ENCODE peak calls at places on chromosomes 1 and 21, in four cellular contexts. O is tibial artery; S is CD8-positive, alpha-beta T cell; K is thoracic aorta. I is an unnamed sample.

GRCh38 chr1:3440711-3441389 is 13.6 kb upstream of the ARHGEF16 start:
- DNase-seq in O (no peak), S (no peak), K (no peak), I (no peak)

GRCh38 chr21:13937236-13937635 is 273.5 kb downstream of the LIPI start:
- DNase-seq in O (no peak), S (no peak), K (no peak), I (no peak)

GRCh38 chr21:42187976-42188653 is 30.8 kb upstream of the ABCG1 start:
- DNase-seq in O (no peak), S (peak; percentile 58), K (no peak), I (no peak)

GRCh38 chr21:8993943-8994639 is 1527.3 kb upstream of the TPTE start:
- DNase-seq in O (no peak), S (no peak), K (no peak), I (no peak)

GRCh38 chr1:207040181-207040533 is 7.6 kb upstream of the C1orf116 start:
- DNase-seq in O (no peak), S (no peak), K (no peak), I (no peak)

GRCh38 chr1:179823693-179824092 is 53.9 kb downstream of the TOR1AIP2 start:
- DNase-seq in O (no peak), S (no peak), K (no peak), I (no peak)

GRCh38 chr1:88549536-88549935 is 134.5 kb upstream of the PKN2 start:
- DNase-seq in O (no peak), S (no peak), K (no peak), I (no peak)

GRCh38 chr21:44401386-44402160 is 48.2 kb downstream of the TRPM2 start:
- DNase-seq in O (no peak), S (no peak), K (no peak), I (no peak)

GRCh38 chr1:101079341-101079740 is 53.8 kb upstream of the DPH5 start:
- DNase-seq in O (no peak), S (no peak), K (no peak), I (no peak)

GRCh38 chr1:209041936-209042335 is 541.6 kb upstream of the CAMK1G start:
- DNase-seq in O (no peak), S (no peak), K (no peak), I (no peak)

GRCh38 chr1:154104433-154105082 is 50.3 kb downstream of the NUP210L start:
- DNase-seq in O (no peak), S (no peak), K (no peak), I (no peak)
- TF ChIP-seq CTCF in O (no peak), S (no peak), K (no peak), I (peak; percentile 9)

GRCh38 chr1:93722081-93723031 is 40.7 kb upstream of the BCAR3 start:
- DNase-seq in O (peak; percentile 79), S (no peak), K (no peak), I (no peak)
- TF ChIP-seq CTCF in O (peak; percentile 14), S (no peak), K (peak; percentile 14), I (peak; percentile 20)

GRCh38 chr1:43986712-43987111 is 4.7 kb upstream of the CCDC24 start:
- DNase-seq in O (no peak), S (no peak), K (no peak), I (no peak)
- TF ChIP-seq CTCF in O (no peak), S (no peak), K (no peak), I (no peak)

GRCh38 chr1:55310517-55310927 is 95.4 kb upstream of the USP24 start:
- DNase-seq in O (no peak), S (no peak), K (peak; percentile 12), I (no peak)
- TF ChIP-seq CTCF in O (no peak), S (no peak), K (no peak), I (no peak)

DNA sequence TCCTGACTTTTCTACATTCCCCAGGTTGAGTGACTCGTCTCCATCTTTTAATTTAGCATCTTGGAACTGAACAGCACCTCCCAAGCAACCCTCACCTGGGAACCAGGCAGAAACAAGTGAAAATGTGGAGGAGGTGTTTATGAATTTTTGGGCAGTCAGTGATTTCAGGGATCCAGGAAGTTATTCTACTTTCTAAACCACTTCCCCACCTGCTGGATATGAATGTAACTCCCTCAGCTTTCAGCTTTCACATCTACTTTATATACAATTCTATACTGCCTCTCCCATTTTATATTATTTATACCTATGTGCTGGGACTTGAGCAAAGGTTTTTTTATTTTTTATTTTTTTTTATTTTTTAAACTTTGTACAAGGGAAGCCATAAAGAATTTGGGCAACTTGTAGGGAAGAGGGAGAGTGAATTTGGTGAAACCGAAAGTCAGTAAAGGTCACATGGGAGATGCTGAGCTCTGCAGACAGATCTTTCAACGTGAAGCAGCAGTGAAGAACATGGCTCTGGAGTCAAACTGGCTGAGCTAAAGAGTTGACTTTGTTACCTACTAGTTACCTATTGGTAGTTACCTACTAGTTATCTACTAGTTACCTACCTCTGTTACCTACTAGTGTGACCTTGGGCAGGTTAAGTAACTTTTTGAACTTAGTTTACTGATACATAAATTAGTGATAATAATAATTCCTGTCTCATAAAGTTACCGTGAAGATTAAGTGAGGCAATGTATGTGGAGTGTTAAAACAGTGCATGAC is 45.5 kb downstream of the DDR2 start:
- DNase-seq in O (no peak), S (no peak), K (no peak), I (no peak)
- TF ChIP-seq CTCF in O (no peak), S (no peak), K (no peak), I (no peak)

GRCh38 chr1:195733826-195734225 is 874.4 kb downstream of the KCNT2 start:
- DNase-seq in O (no peak), S (no peak), K (no peak), I (no peak)
- TF ChIP-seq CTCF in O (no peak), S (no peak), K (no peak), I (peak; percentile 52)